ENCODE peak calls at places on chromosomes 7 and 10, in six cellular contexts. N, T, A, U, G and D are unnamed samples.
A peak's percentile ranks its signal among the peaks of the same experiment; 100 is the strongest.

GRCh38 chr7:108008827-108009226 is 5.9 kb upstream of the LAMB1 start:
- DNase-seq in T (no peak), G (no peak), U (no peak), N (no peak), A (no peak), D (no peak)

GRCh38 chr10:26738354-26738753 is 40.9 kb downstream of the PDSS1 start:
- DNase-seq in N (no peak), U (no peak), A (no peak), G (no peak), T (no peak), D (peak; percentile 31)

GRCh38 chr7:29453022-29453421 is 110.6 kb upstream of the PRR15 start:
- DNase-seq in T (no peak), N (no peak), U (no peak), G (no peak), A (no peak), D (peak; percentile 50)

GRCh38 chr10:93437000-93437945 is 44.9 kb downstream of the MYOF start:
- DNase-seq in N (peak; percentile 81), A (peak; percentile 91), T (peak; percentile 86), U (peak; percentile 37), G (no peak), D (peak; percentile 95)

GRCh38 chr7:44689427-44689826 is 59.2 kb upstream of the ZMIZ2 start:
- DNase-seq in G (no peak), T (no peak), U (no peak), A (no peak), N (no peak), D (no peak)

GRCh38 chr7:136874393-136875032 is 6.1 kb downstream of the CHRM2 start:
- DNase-seq in N (peak; percentile 75), U (peak; percentile 54), G (peak; percentile 30), A (peak; percentile 55), T (peak; percentile 2), D (peak; percentile 11)

GRCh38 chr7:139071683-139072082 is 35.8 kb upstream of the ZC3HAV1L start:
- DNase-seq in N (no peak), U (no peak), T (no peak), G (no peak), A (no peak), D (no peak)

GRCh38 chr10:80506189-80506575 is 31.5 kb upstream of the SH2D4B start:
- DNase-seq in N (no peak), T (peak; percentile 78), U (no peak), A (no peak), G (no peak), D (peak; percentile 73)

GRCh38 chr10:82966130-82966529 is 1091.1 kb downstream of the NRG3 start:
- DNase-seq in T (no peak), N (no peak), G (no peak), A (no peak), U (no peak), D (no peak)

GRCh38 chr7:50362712-50363282 is 58.3 kb downstream of the IKZF1 start:
- DNase-seq in U (no peak), T (no peak), A (no peak), G (no peak), N (peak; percentile 32), D (no peak)

GRCh38 chr10:74593470-74593869 is 232.9 kb upstream of the KAT6B start:
- DNase-seq in G (no peak), T (no peak), U (no peak), N (no peak), A (peak; percentile 76), D (no peak)

GRCh38 chr10:21030096-21030495 is 133.0 kb upstream of the NEBL start:
- DNase-seq in U (no peak), G (no peak), T (no peak), A (peak; percentile 52), N (no peak), D (no peak)

GRCh38 chr7:103344453-103345149 is at the start of gene DNAJC2:
- DNase-seq in G (peak; percentile 92), A (peak; percentile 88), T (peak; percentile 90), U (peak; percentile 95), N (peak; percentile 96), D (peak; percentile 93)

GRCh38 chr10:49538381-49539319 is at the start of gene ERCC6:
- DNase-seq in G (peak; percentile 98), A (peak; percentile 100), T (peak; percentile 94), U (peak; percentile 98), N (peak; percentile 98), D (peak; percentile 99)

GRCh38 chr10:45593938-45594275 is 78.7 kb downstream of the ZFAND4 start:
- DNase-seq in N (no peak), U (no peak), T (no peak), A (no peak), G (no peak), D (no peak)

GRCh38 chr10:58299580-58299979 is 30.6 kb downstream of the CISD1 start:
- DNase-seq in N (peak; percentile 85), T (peak; percentile 38), A (peak; percentile 88), U (peak; percentile 70), G (peak; percentile 57), D (peak; percentile 79)

GRCh38 chr7:66741706-66742053 is 1.1 kb downstream of the RABGEF1 start:
- DNase-seq in A (peak; percentile 36), N (no peak), U (peak; percentile 41), G (no peak), T (no peak), D (peak; percentile 22)

GRCh38 chr7:25642849-25643248 is 414.6 kb upstream of the NPVF start:
- DNase-seq in G (no peak), A (no peak), N (no peak), T (no peak), U (no peak), D (no peak)

GRCh38 chr7:147079083-147079482 is 962.5 kb downstream of the CNTNAP2 start:
- DNase-seq in A (no peak), U (no peak), T (no peak), G (no peak), N (peak; percentile 3), D (no peak)

GRCh38 chr7:80481196-80481884 is 30.5 kb downstream of the GNAT3 start:
- DNase-seq in T (no peak), G (no peak), N (peak; percentile 78), A (peak; percentile 82), U (no peak), D (no peak)

GRCh38 chr10:79137826-79138225 is 69.1 kb downstream of the ZMIZ1 start:
- DNase-seq in N (no peak), T (no peak), A (no peak), U (no peak), G (peak; percentile 73), D (no peak)

GRCh38 chr7:3309140-3309539 is 8.1 kb downstream of the SDK1 start:
- DNase-seq in T (no peak), U (no peak), A (peak; percentile 65), G (no peak), N (no peak), D (no peak)

GRCh38 chr7:144824360-144824759 is 11.5 kb downstream of the TPK1 start:
- DNase-seq in G (no peak), N (no peak), T (no peak), U (no peak), A (peak; percentile 82), D (no peak)

GRCh38 chr7:73645643-73646182 is 21.4 kb upstream of the MLXIPL start:
- DNase-seq in A (no peak), N (no peak), U (no peak), G (no peak), T (no peak), D (no peak)

GRCh38 chr7:103637080-103637479 is 191.1 kb upstream of the SLC26A5 start:
- DNase-seq in N (no peak), A (peak; percentile 88), G (no peak), U (no peak), T (no peak), D (no peak)

GRCh38 chr10:46308666-46309450 is 22.1 kb downstream of the ANTXRL start:
- DNase-seq in U (no peak), G (no peak), A (no peak), N (no peak), T (no peak), D (no peak)

GRCh38 chr7:24283900-24284698 is at the start of gene NPY:
- DNase-seq in T (no peak), U (peak; percentile 25), A (no peak), N (peak; percentile 68), G (no peak), D (no peak)
- TF ChIP-seq EZH2 in T (no peak), U (peak; percentile 88), A (no peak), N (peak; percentile 87), G (no peak), D (peak; percentile 65)

GRCh38 chr7:149284850-149285580 is 23.0 kb downstream of the ZNF783 start:
- DNase-seq in U (peak; percentile 97), N (peak; percentile 98), A (peak; percentile 92), T (peak; percentile 64), G (peak; percentile 100), D (peak; percentile 97)

GRCh38 chr7:149282331-149282655 is 20.3 kb downstream of the ZNF783 start:
- DNase-seq in U (no peak), A (no peak), N (peak; percentile 23), T (no peak), G (no peak), D (no peak)

GRCh38 chr7:149281508-149282330 is 19.7 kb downstream of the ZNF783 start:
- DNase-seq in A (no peak), U (no peak), N (peak; percentile 2), G (no peak), T (no peak), D (no peak)

GRCh38 chr7:149284343-149284742 is 22.3 kb downstream of the ZNF783 start:
- DNase-seq in U (no peak), G (peak; percentile 99), A (no peak), N (peak; percentile 35), T (no peak), D (no peak)

GRCh38 chr7:149283321-149283720 is 21.3 kb downstream of the ZNF783 start:
- DNase-seq in U (no peak), A (no peak), T (no peak), N (no peak), G (no peak), D (no peak)
- TF ChIP-seq EZH2phosphoT487 in U (no peak), A (no peak), T (no peak), N (no peak), G (no peak), D (no peak)

DNA sequence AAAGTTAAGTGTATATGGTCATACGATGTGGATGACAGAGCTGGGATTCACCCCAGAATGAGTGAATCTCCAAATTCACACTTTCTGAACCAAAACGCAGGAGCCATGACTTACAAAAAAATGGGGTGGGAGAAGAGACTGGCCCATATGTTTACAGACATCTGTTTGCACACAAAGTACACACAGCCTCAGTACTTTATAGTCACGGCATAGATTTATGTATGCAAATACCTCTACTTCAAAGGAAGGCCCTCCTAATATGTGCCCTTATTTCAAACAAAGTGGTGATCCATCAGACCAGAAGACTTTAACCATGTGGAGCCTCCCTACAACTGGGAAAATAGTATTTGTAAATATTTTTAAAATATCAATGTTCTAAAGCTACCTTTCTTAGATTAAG is 22.2 kb upstream of the JMJD1C start:
- DNase-seq in T (no peak), A (no peak), G (no peak), U (no peak), N (no peak), D (no peak)
- TF ChIP-seq CTCF in T (no peak), A (no peak), G (no peak), U (no peak), N (no peak), D (no peak)

DNA sequence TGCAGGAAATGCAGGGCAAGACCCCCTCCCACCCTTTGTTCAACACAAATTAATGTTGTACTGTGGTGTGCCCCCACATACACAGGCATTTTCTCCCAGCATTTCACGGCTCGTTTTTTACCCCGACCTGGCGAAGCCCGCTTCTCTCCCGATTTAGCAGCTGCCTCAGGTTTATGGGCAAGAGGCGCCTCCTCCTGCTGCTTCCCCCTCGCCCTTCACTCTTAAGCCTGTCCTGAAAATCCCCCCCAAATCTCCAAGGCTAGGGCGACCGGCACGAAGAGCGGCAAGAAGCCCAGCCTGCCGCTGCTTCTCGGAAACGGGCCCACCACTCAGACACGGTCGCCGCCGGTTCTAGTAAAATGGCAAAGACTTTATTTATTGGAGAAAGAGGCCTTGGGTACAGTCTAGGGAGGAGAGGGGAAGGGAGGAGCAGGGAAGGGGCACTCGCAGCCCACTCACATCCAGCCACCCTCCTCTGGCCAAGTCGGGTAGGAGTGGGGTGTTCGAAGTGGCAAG is 3.4 kb downstream of the LBX1 start:
- DNase-seq in T (no peak), A (no peak), U (no peak), G (no peak), N (peak; percentile 22), D (no peak)
- TF ChIP-seq EZH2 in T (no peak), A (no peak), U (peak; percentile 41), G (no peak), N (no peak), D (peak; percentile 63)